ENCODE peak calls at places on chromosome 18, in six cellular contexts. One of them, this sample, is unnamed. For H3K4me1, the result is how much of the 10 kb centered on the place peaks cover.

GRCh38 chr18:9055185-9055584 is 47.3 kb upstream of the NDUFV2 start:
- DNase-seq in fibroblast of lung: peak
- DNase-seq in HepG2: no peak
- DNase-seq in adrenal gland: no peak
- DNase-seq in CD8-positive, alpha-beta T cell: no peak
- DNase-seq in gastrocnemius medialis: no peak
- DNase-seq in this sample: no peak

GRCh38 chr18:8705280-8705940 is at the start of gene MTCL1:
- DNase-seq in fibroblast of lung: peak
- DNase-seq in HepG2: no peak
- DNase-seq in adrenal gland: no peak
- DNase-seq in CD8-positive, alpha-beta T cell: peak
- DNase-seq in gastrocnemius medialis: no peak
- DNase-seq in this sample: peak

GRCh38 chr18:7908686-7909299 is 341.7 kb downstream of the PTPRM start:
- DNase-seq in fibroblast of lung: no peak
- DNase-seq in HepG2: no peak
- DNase-seq in adrenal gland: no peak
- DNase-seq in CD8-positive, alpha-beta T cell: no peak
- DNase-seq in gastrocnemius medialis: no peak
- DNase-seq in this sample: no peak

GRCh38 chr18:34321075-34321474 is 96.4 kb upstream of the NOL4 start:
- DNase-seq in fibroblast of lung: no peak
- DNase-seq in HepG2: no peak
- DNase-seq in adrenal gland: no peak
- DNase-seq in CD8-positive, alpha-beta T cell: no peak
- DNase-seq in gastrocnemius medialis: no peak
- DNase-seq in this sample: no peak

GRCh38 chr18:79519751-79520472 is 124.2 kb downstream of the NFATC1 start:
- DNase-seq in fibroblast of lung: peak
- DNase-seq in HepG2: no peak
- DNase-seq in adrenal gland: no peak
- DNase-seq in CD8-positive, alpha-beta T cell: no peak
- DNase-seq in gastrocnemius medialis: no peak
- DNase-seq in this sample: no peak

GRCh38 chr18:78517973-78518372 is 461.6 kb upstream of the SALL3 start:
- DNase-seq in fibroblast of lung: no peak
- DNase-seq in HepG2: no peak
- DNase-seq in adrenal gland: peak
- DNase-seq in CD8-positive, alpha-beta T cell: no peak
- DNase-seq in gastrocnemius medialis: no peak
- DNase-seq in this sample: no peak

GRCh38 chr18:6449213-6449612 is 34.5 kb upstream of the L3MBTL4 start:
- DNase-seq in fibroblast of lung: no peak
- DNase-seq in HepG2: no peak
- DNase-seq in adrenal gland: no peak
- DNase-seq in CD8-positive, alpha-beta T cell: no peak
- DNase-seq in gastrocnemius medialis: no peak
- DNase-seq in this sample: no peak

GRCh38 chr18:50590625-50591024 is 30.7 kb downstream of the MAPK4 start:
- DNase-seq in fibroblast of lung: no peak
- DNase-seq in HepG2: no peak
- DNase-seq in adrenal gland: no peak
- DNase-seq in CD8-positive, alpha-beta T cell: no peak
- DNase-seq in gastrocnemius medialis: no peak
- DNase-seq in this sample: no peak

GRCh38 chr18:34921271-34921670 is 119.9 kb upstream of the MAPRE2 start:
- DNase-seq in fibroblast of lung: no peak
- DNase-seq in HepG2: no peak
- DNase-seq in adrenal gland: no peak
- DNase-seq in CD8-positive, alpha-beta T cell: no peak
- DNase-seq in gastrocnemius medialis: no peak
- DNase-seq in this sample: no peak

GRCh38 chr18:62715829-62716678 is 713 bp downstream of the PHLPP1 start:
- DNase-seq in fibroblast of lung: peak
- DNase-seq in HepG2: no peak
- DNase-seq in adrenal gland: peak
- DNase-seq in CD8-positive, alpha-beta T cell: peak
- DNase-seq in gastrocnemius medialis: peak
- DNase-seq in this sample: peak

GRCh38 chr18:79394438-79395307 is 1.1 kb upstream of the NFATC1 start:
- DNase-seq in fibroblast of lung: peak
- DNase-seq in HepG2: no peak
- DNase-seq in adrenal gland: peak
- DNase-seq in CD8-positive, alpha-beta T cell: no peak
- DNase-seq in gastrocnemius medialis: no peak
- DNase-seq in this sample: no peak

GRCh38 chr18:55982992-55983391 is 395.0 kb upstream of the TCF4 start:
- DNase-seq in fibroblast of lung: no peak
- DNase-seq in HepG2: no peak
- DNase-seq in adrenal gland: no peak
- DNase-seq in CD8-positive, alpha-beta T cell: no peak
- DNase-seq in gastrocnemius medialis: no peak
- DNase-seq in this sample: no peak

GRCh38 chr18:67731853-67732252 is 215.3 kb upstream of the DSEL start:
- DNase-seq in fibroblast of lung: peak
- DNase-seq in HepG2: no peak
- DNase-seq in adrenal gland: no peak
- DNase-seq in CD8-positive, alpha-beta T cell: no peak
- DNase-seq in gastrocnemius medialis: no peak
- DNase-seq in this sample: no peak

GRCh38 chr18:24601624-24602023 is 141.2 kb downstream of the HRH4 start:
- DNase-seq in fibroblast of lung: no peak
- DNase-seq in HepG2: no peak
- DNase-seq in adrenal gland: no peak
- DNase-seq in CD8-positive, alpha-beta T cell: no peak
- DNase-seq in gastrocnemius medialis: no peak
- DNase-seq in this sample: no peak

GRCh38 chr18:3012306-3012919 is 531 bp downstream of the LPIN2 start:
- DNase-seq in fibroblast of lung: peak
- DNase-seq in HepG2: no peak
- DNase-seq in adrenal gland: peak
- DNase-seq in CD8-positive, alpha-beta T cell: peak
- DNase-seq in gastrocnemius medialis: no peak
- DNase-seq in this sample: peak

GRCh38 chr18:79867666-79868065 is 69.9 kb downstream of the KCNG2 start:
- DNase-seq in fibroblast of lung: no peak
- DNase-seq in HepG2: no peak
- DNase-seq in adrenal gland: no peak
- DNase-seq in CD8-positive, alpha-beta T cell: no peak
- DNase-seq in gastrocnemius medialis: no peak
- DNase-seq in this sample: no peak

GRCh38 chr18:6950641-6951040 is 167.0 kb downstream of the LAMA1 start:
- DNase-seq in fibroblast of lung: no peak
- DNase-seq in HepG2: no peak
- DNase-seq in adrenal gland: no peak
- DNase-seq in CD8-positive, alpha-beta T cell: no peak
- DNase-seq in gastrocnemius medialis: no peak
- DNase-seq in this sample: no peak

GRCh38 chr18:63994783-63995399 is 25.0 kb downstream of the SERPINB8 start:
- DNase-seq in fibroblast of lung: peak
- DNase-seq in HepG2: peak
- DNase-seq in adrenal gland: peak
- DNase-seq in CD8-positive, alpha-beta T cell: peak
- DNase-seq in gastrocnemius medialis: peak
- DNase-seq in this sample: no peak

GRCh38 chr18:27778925-27779324 is 398.0 kb downstream of the CDH2 start:
- DNase-seq in fibroblast of lung: no peak
- DNase-seq in HepG2: no peak
- DNase-seq in adrenal gland: no peak
- DNase-seq in CD8-positive, alpha-beta T cell: no peak
- DNase-seq in gastrocnemius medialis: no peak
- DNase-seq in this sample: no peak

GRCh38 chr18:78766651-78767533 is 212.7 kb upstream of the SALL3 start:
- DNase-seq in fibroblast of lung: no peak
- DNase-seq in HepG2: no peak
- DNase-seq in adrenal gland: no peak
- DNase-seq in CD8-positive, alpha-beta T cell: no peak
- DNase-seq in gastrocnemius medialis: no peak
- DNase-seq in this sample: no peak

GRCh38 chr18:61743775-61744531 is 148.9 kb downstream of the RNF152 start:
- DNase-seq in fibroblast of lung: peak
- DNase-seq in HepG2: no peak
- DNase-seq in adrenal gland: no peak
- DNase-seq in CD8-positive, alpha-beta T cell: no peak
- DNase-seq in gastrocnemius medialis: peak
- DNase-seq in this sample: no peak

GRCh38 chr18:8151176-8151575 is 458.1 kb upstream of the RAB12 start:
- DNase-seq in fibroblast of lung: peak
- DNase-seq in HepG2: no peak
- DNase-seq in adrenal gland: no peak
- DNase-seq in CD8-positive, alpha-beta T cell: no peak
- DNase-seq in gastrocnemius medialis: no peak
- DNase-seq in this sample: no peak

GRCh38 chr18:21747268-21747667 is 6.7 kb downstream of the MIB1 start:
- DNase-seq in fibroblast of lung: no peak
- DNase-seq in HepG2: no peak
- DNase-seq in adrenal gland: no peak
- DNase-seq in CD8-positive, alpha-beta T cell: no peak
- DNase-seq in gastrocnemius medialis: no peak
- DNase-seq in this sample: no peak

GRCh38 chr18:55300469-55301195 is 287.4 kb downstream of the TCF4 start:
- DNase-seq in fibroblast of lung: peak
- DNase-seq in HepG2: no peak
- DNase-seq in adrenal gland: no peak
- DNase-seq in CD8-positive, alpha-beta T cell: no peak
- DNase-seq in gastrocnemius medialis: no peak
- DNase-seq in this sample: no peak

GRCh38 chr18:21038201-21038600 is 73.4 kb downstream of the ROCK1 start:
- DNase-seq in fibroblast of lung: no peak
- DNase-seq in HepG2: no peak
- DNase-seq in adrenal gland: no peak
- DNase-seq in CD8-positive, alpha-beta T cell: no peak
- DNase-seq in gastrocnemius medialis: no peak
- DNase-seq in this sample: no peak

GRCh38 chr18:40534748-40535147 is 1420.3 kb upstream of the PIK3C3 start:
- DNase-seq in fibroblast of lung: peak
- DNase-seq in HepG2: no peak
- DNase-seq in adrenal gland: no peak
- DNase-seq in CD8-positive, alpha-beta T cell: no peak
- DNase-seq in gastrocnemius medialis: no peak
- DNase-seq in this sample: no peak

GRCh38 chr18:12398625-12399024 is 9.1 kb upstream of the PRELID3A start:
- DNase-seq in fibroblast of lung: no peak
- DNase-seq in HepG2: no peak
- DNase-seq in adrenal gland: no peak
- DNase-seq in CD8-positive, alpha-beta T cell: no peak
- DNase-seq in gastrocnemius medialis: no peak
- DNase-seq in this sample: no peak

GRCh38 chr18:79964330-79965118 is at the start of gene HSBP1L1:
- DNase-seq in fibroblast of lung: peak
- DNase-seq in HepG2: peak
- DNase-seq in adrenal gland: peak
- DNase-seq in CD8-positive, alpha-beta T cell: peak
- DNase-seq in gastrocnemius medialis: peak
- DNase-seq in this sample: peak

GRCh38 chr18:62377408-62377807 is 52.3 kb downstream of the TNFRSF11A start:
- DNase-seq in fibroblast of lung: no peak
- DNase-seq in HepG2: no peak
- DNase-seq in adrenal gland: no peak
- DNase-seq in CD8-positive, alpha-beta T cell: no peak
- DNase-seq in gastrocnemius medialis: no peak
- DNase-seq in this sample: no peak

GRCh38 chr18:61882296-61883004 is 10.4 kb downstream of the RNF152 start:
- DNase-seq in fibroblast of lung: no peak
- DNase-seq in HepG2: no peak
- DNase-seq in adrenal gland: no peak
- DNase-seq in CD8-positive, alpha-beta T cell: no peak
- DNase-seq in gastrocnemius medialis: no peak
- DNase-seq in this sample: no peak

GRCh38 chr18:10401489-10401888 is 52.9 kb upstream of the APCDD1 start:
- DNase-seq in fibroblast of lung: no peak
- DNase-seq in HepG2: no peak
- DNase-seq in adrenal gland: no peak
- DNase-seq in CD8-positive, alpha-beta T cell: no peak
- DNase-seq in gastrocnemius medialis: no peak
- DNase-seq in this sample: no peak
- H3K4me1 ChIP-seq in fibroblast of lung: under half
- H3K4me1 ChIP-seq in HepG2: under half
- H3K4me1 ChIP-seq in adrenal gland: under half
- H3K4me1 ChIP-seq in CD8-positive, alpha-beta T cell: under half
- H3K4me1 ChIP-seq in gastrocnemius medialis: under half
- H3K4me1 ChIP-seq in this sample: under half

GRCh38 chr18:74288730-74289129 is 3.0 kb downstream of the CYB5A start:
- DNase-seq in fibroblast of lung: no peak
- DNase-seq in HepG2: peak
- DNase-seq in adrenal gland: no peak
- DNase-seq in CD8-positive, alpha-beta T cell: no peak
- DNase-seq in gastrocnemius medialis: no peak
- DNase-seq in this sample: no peak
- H3K4me1 ChIP-seq in fibroblast of lung: under half
- H3K4me1 ChIP-seq in HepG2: half or more
- H3K4me1 ChIP-seq in adrenal gland: under half
- H3K4me1 ChIP-seq in CD8-positive, alpha-beta T cell: under half
- H3K4me1 ChIP-seq in gastrocnemius medialis: under half
- H3K4me1 ChIP-seq in this sample: under half

DNA sequence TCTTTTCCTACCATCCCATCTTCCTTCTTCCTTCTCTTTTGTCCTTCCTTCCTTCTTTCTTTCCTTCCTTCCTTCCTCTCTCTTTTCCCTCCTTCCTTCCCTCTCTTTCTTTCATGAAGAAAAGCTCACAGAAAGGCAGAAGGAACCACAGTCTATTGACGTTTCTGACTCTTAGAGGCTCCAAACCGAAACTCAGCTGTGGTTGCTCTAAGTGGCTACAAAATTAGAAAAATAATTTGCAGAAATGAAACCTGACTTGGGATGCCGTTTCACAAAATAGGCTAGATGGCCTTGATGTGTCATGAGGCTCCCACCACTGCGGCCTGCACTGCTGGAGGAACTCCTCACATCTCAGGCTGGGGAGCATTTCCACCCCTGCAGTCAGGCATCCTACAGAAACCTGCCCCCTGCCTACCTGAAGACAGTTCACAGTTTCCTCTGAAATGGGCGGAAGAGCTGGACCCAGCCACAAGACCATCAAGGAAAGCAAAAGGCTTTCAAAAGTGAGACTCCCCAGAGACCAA is 165.6 kb downstream of the SMAD7 start:
- DNase-seq in fibroblast of lung: no peak
- DNase-seq in HepG2: no peak
- DNase-seq in adrenal gland: no peak
- DNase-seq in CD8-positive, alpha-beta T cell: no peak
- DNase-seq in gastrocnemius medialis: peak
- DNase-seq in this sample: no peak
- H3K4me1 ChIP-seq in fibroblast of lung: under half
- H3K4me1 ChIP-seq in HepG2: under half
- H3K4me1 ChIP-seq in adrenal gland: under half
- H3K4me1 ChIP-seq in CD8-positive, alpha-beta T cell: under half
- H3K4me1 ChIP-seq in gastrocnemius medialis: under half
- H3K4me1 ChIP-seq in this sample: under half

DNA sequence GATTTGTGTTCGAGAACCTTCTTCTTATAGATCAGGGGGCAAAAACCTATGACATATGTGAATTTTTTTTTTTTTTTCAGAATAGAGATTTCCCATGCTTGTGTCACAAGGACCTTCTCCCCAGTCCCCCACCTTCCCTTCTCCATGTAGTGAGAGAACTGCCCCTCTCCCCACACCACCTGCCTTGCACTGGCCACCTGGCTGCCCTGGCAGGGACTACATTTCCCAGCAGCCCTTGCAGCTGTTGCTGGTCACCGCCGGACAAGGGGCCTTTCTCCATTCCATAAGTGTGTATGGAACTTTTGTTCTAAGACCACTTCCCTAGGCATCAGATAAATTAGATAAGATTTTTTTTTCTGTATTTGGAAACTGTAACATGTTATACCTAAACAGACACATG is 22.2 kb downstream of the MBP start:
- DNase-seq in fibroblast of lung: no peak
- DNase-seq in HepG2: no peak
- DNase-seq in adrenal gland: no peak
- DNase-seq in CD8-positive, alpha-beta T cell: no peak
- DNase-seq in gastrocnemius medialis: no peak
- DNase-seq in this sample: no peak
- H3K4me1 ChIP-seq in fibroblast of lung: under half
- H3K4me1 ChIP-seq in HepG2: under half
- H3K4me1 ChIP-seq in adrenal gland: under half
- H3K4me1 ChIP-seq in CD8-positive, alpha-beta T cell: half or more
- H3K4me1 ChIP-seq in gastrocnemius medialis: half or more
- H3K4me1 ChIP-seq in this sample: half or more

This sample was measured in naive thymus-derived CD4-positive, alpha-beta T cell.